ENCODE peak calls at places on chromosomes 13 and 19, in four cellular contexts. N is psoas muscle, K is pancreas, L is Peyer's patch. J is an unnamed sample.
A peak's percentile ranks its signal among the peaks of the same experiment; 100 is the strongest.

GRCh38 chr13:99983401-99984133 is 2.0 kb downstream of the ZIC2 start:
- DNase-seq in K (no peak), L (no peak), N (no peak), J (no peak)

GRCh38 chr19:48922548-48923490 is 10.7 kb upstream of the DHDH start:
- DNase-seq in K (no peak), N (no peak), L (no peak), J (no peak)

GRCh38 chr13:45621950-45622349 is 6.4 kb upstream of the ERICH6B start:
- DNase-seq in L (no peak), N (no peak), K (no peak), J (no peak)

GRCh38 chr19:18057557-18057956 is 29.2 kb downstream of the IL12RB1 start:
- DNase-seq in L (no peak), K (no peak), N (peak; percentile 73), J (no peak)

GRCh38 chr19:5719274-5719960 is 529 bp downstream of the LONP1 start:
- DNase-seq in N (no peak), K (no peak), L (no peak), J (no peak)

GRCh38 chr19:47239610-47240296 is 8.8 kb upstream of the BBC3 start:
- DNase-seq in L (peak; percentile 41), K (peak; percentile 77), N (peak; percentile 65), J (peak; percentile 47)

GRCh38 chr13:113142876-113143275 is 15.6 kb upstream of the PROZ start:
- DNase-seq in K (no peak), N (no peak), L (no peak), J (no peak)

GRCh38 chr19:16067205-16067938 is 8.9 kb upstream of the TPM4 start:
- DNase-seq in L (no peak), K (no peak), N (peak; percentile 60), J (no peak)

GRCh38 chr19:7292950-7293794 is 1.0 kb downstream of the INSR start:
- DNase-seq in L (no peak), K (peak; percentile 82), N (peak; percentile 79), J (no peak)

GRCh38 chr13:111325146-111325890 is 4.9 kb downstream of the TEX29 start:
- DNase-seq in N (no peak), K (no peak), L (no peak), J (no peak)

GRCh38 chr13:100512422-100512821 is 76.2 kb downstream of the GGACT start:
- DNase-seq in L (no peak), K (no peak), N (no peak), J (no peak)

GRCh38 chr13:73341748-73342147 is 282.9 kb downstream of the KLF5 start:
- DNase-seq in L (no peak), N (no peak), K (no peak), J (no peak)

GRCh38 chr13:94298346-94298745 is 181.1 kb downstream of the DCT start:
- DNase-seq in L (no peak), N (no peak), K (no peak), J (no peak)

GRCh38 chr19:7224205-7224833 is 69.9 kb downstream of the INSR start:
- DNase-seq in L (no peak), N (no peak), K (no peak), J (no peak)

GRCh38 chr13:72696590-72696989 is 30.8 kb downstream of the MZT1 start:
- DNase-seq in K (no peak), N (no peak), L (no peak), J (no peak)

GRCh38 chr19:4371898-4372629 is 28.3 kb downstream of the SH3GL1 start:
- DNase-seq in L (no peak), K (no peak), N (no peak), J (no peak)

GRCh38 chr19:14113762-14114414 is 3.7 kb downstream of the PRKACA start:
- DNase-seq in L (no peak), K (peak; percentile 76), N (peak; percentile 97), J (peak; percentile 44)
- H3K27ac ChIP-seq in L (peak overlapping the region; percentile 52), K (peak overlapping the region; percentile 2), N (peak overlapping the region; percentile 88), J (no peak overlapping the region)

GRCh38 chr19:9528757-9529336 is 9.6 kb downstream of the ZNF426 start:
- DNase-seq in L (no peak), N (no peak), K (no peak), J (no peak)

GRCh38 chr19:9535934-9536333 is 2.5 kb downstream of the ZNF426 start:
- DNase-seq in K (no peak), N (no peak), L (no peak), J (no peak)

GRCh38 chr19:9531933-9532332 is 6.5 kb downstream of the ZNF426 start:
- DNase-seq in N (no peak), L (no peak), K (no peak), J (no peak)
- H3K9me3 ChIP-seq in N (peaks cover 76% of the 10 kb centered on the region), L (peaks cover 48% of the 10 kb centered on the region), K (no peaks in the 10 kb centered on the region), J (peaks cover 91% of the 10 kb centered on the region)

GRCh38 chr19:32339988-32340874 is 5.2 kb upstream of the ZNF507 start:
- DNase-seq in L (peak; percentile 47), K (peak; percentile 78), N (peak; percentile 68), J (peak; percentile 55)

GRCh38 chr19:32343550-32344262 is 1.7 kb upstream of the ZNF507 start:
- DNase-seq in N (no peak), L (no peak), K (no peak), J (no peak)

GRCh38 chr19:32345261-32346207 is at the start of gene ZNF507:
- DNase-seq in N (peak; percentile 92), K (peak; percentile 92), L (peak; percentile 74), J (peak; percentile 69)

GRCh38 chr19:32346901-32347300 is 1.5 kb downstream of the ZNF507 start:
- DNase-seq in K (no peak), L (no peak), N (no peak), J (no peak)

GRCh38 chr19:32342695-32343094 is 2.7 kb upstream of the ZNF507 start:
- DNase-seq in N (no peak), L (no peak), K (no peak), J (no peak)
- H3K27me3 ChIP-seq in N (no peaks in the 10 kb centered on the region), L (no peaks in the 10 kb centered on the region), K (no peaks in the 10 kb centered on the region), J (no peaks in the 10 kb centered on the region)

GRCh38 chr19:19517235-19517619 is 1.2 kb downstream of the NDUFA13 start:
- DNase-seq in K (no peak), L (no peak), N (no peak), J (no peak)

GRCh38 chr19:19514881-19515763 is at the start of gene TSSK6:
- DNase-seq in N (peak; percentile 70), L (no peak), K (no peak), J (no peak)

GRCh38 chr19:19513671-19514070 is 1.7 kb downstream of the TSSK6 start:
- DNase-seq in K (no peak), N (no peak), L (no peak), J (no peak)

GRCh38 chr19:19515764-19516519 is at the start of gene NDUFA13:
- DNase-seq in K (peak; percentile 96), N (peak; percentile 96), L (peak; percentile 90), J (peak; percentile 90)

DNA sequence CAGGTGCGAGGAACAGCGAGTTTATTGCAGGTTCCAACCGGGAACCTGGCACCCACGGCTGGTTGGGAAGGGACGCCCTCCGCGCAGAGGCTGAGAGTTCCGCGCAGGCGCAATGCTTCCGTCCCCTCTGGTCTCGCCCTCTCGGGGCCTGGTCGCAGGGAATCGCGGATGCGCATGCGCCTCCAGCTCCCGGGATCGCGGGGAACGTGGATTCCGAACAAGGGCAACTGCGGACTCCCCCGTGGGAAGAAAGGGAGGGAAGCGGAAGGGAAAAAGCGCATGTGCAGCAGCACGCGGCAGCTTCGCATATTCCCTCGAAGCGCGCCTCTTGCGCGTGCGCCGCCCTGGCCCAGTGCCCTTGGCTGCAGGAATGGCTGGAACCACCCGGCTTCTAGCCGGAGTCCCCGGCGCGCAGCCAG is 1.1 kb downstream of the TSSK6 start:
- DNase-seq in L (no peak), N (peak; percentile 85), K (peak; percentile 71), J (no peak)
- H3K27ac ChIP-seq in L (no peak overlapping the region), N (no peak overlapping the region), K (no peak overlapping the region), J (no peak overlapping the region)

GRCh38 chr19:57978586-57979289 is 4.4 kb upstream of the C19orf18 start:
- DNase-seq in N (no peak), L (no peak), K (no peak), J (no peak)
- H3K9me3 ChIP-seq in N (peaks cover 98% of the 10 kb centered on the region), L (peaks cover 90% of the 10 kb centered on the region), K (peaks cover 18% of the 10 kb centered on the region), J (peaks cover 99% of the 10 kb centered on the region)

DNA sequence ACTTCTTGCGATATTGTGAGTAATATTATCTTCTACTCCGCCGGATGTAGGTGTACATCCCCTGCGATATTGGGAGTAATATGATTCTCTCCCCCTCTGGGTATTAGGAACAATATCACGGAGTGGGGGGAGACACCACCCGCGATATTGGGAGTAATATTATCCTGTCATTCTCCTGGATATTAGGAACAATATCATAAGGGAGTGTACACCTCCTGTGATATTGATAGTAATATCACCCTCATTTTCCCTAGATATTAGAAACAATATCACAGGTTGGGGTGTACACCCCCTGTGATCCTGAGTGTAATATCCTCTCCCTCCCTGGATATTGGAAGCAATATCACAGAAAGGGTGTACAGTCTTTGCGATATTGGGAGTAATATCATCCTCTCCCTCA is 64.3 kb upstream of the CEACAM21 start:
- DNase-seq in N (no peak), K (no peak), L (no peak), J (no peak)
- H3K27me3 ChIP-seq in N (peaks cover 15% of the 10 kb centered on the region), K (peaks cover 3% of the 10 kb centered on the region), L (no peaks in the 10 kb centered on the region), J (peaks cover 10% of the 10 kb centered on the region)

J was measured in CD4-positive, alpha-beta T cell.